ENCODE peak calls at places on chromosomes 1 and 21, in nine cellular contexts. C is activated naive CD8-positive, alpha-beta T cell treated with anti-CD3 and anti-CD28 coated beads, Interleukin-2, amount 50 U/mL, for 24 hours; W is amniotic epithelial cell; U is fibroblast of lung; P is Peyer's patch; Z is NCI-H1436; M is cardiac muscle cell; G is left ventricle myocardium superior; L is A172. H is an unnamed sample.

GRCh38 chr1:172172267-172172880 is 248.1 kb upstream of the C1orf105 start:
- DNase-seq in C (no peak), W (peak; percentile 93), U (peak; percentile 77), P (no peak), Z (no peak), M (no peak), G (no peak), L (peak; percentile 39), H (no peak)

GRCh38 chr1:8344893-8345507 is 27.1 kb downstream of the SLC45A1 start:
- DNase-seq in C (no peak), W (no peak), U (no peak), P (no peak), Z (no peak), M (no peak), G (no peak), L (no peak), H (no peak)

GRCh38 chr1:169550294-169550693 is 36.0 kb downstream of the F5 start:
- DNase-seq in C (no peak), W (peak; percentile 38), U (peak; percentile 55), P (no peak), Z (peak; percentile 26), M (peak; percentile 53), G (no peak), L (peak; percentile 67), H (peak; percentile 32)

GRCh38 chr1:180953291-180953747 is 40.6 kb downstream of the KIAA1614 start:
- DNase-seq in C (no peak), W (no peak), U (no peak), P (no peak), Z (no peak), M (no peak), G (no peak), L (no peak), H (no peak)

GRCh38 chr1:239545466-239545865 is 159.1 kb downstream of the CHRM3 start:
- DNase-seq in C (no peak), W (no peak), U (no peak), P (no peak), Z (no peak), M (no peak), G (no peak), L (peak; percentile 51), H (no peak)

GRCh38 chr21:14846619-14847018 is 218.2 kb downstream of the NRIP1 start:
- DNase-seq in C (no peak), W (no peak), U (no peak), P (no peak), Z (no peak), M (no peak), G (no peak), L (no peak), H (no peak)

GRCh38 chr1:90391116-90391515 is 326.0 kb downstream of the BARHL2 start:
- DNase-seq in C (no peak), W (peak; percentile 13), U (no peak), P (no peak), Z (no peak), M (no peak), G (no peak), L (peak; percentile 13), H (no peak)

GRCh38 chr1:22612657-22613056 is 23.8 kb upstream of the C1QA start:
- DNase-seq in C (no peak), W (no peak), U (no peak), P (no peak), Z (no peak), M (no peak), G (no peak), L (no peak), H (peak; percentile 6)

GRCh38 chr1:3186526-3186921 is 117.5 kb downstream of the PRDM16 start:
- DNase-seq in C (no peak), W (no peak), U (peak; percentile 11), P (peak; percentile 69), Z (no peak), M (no peak), G (peak; percentile 85), L (peak; percentile 23), H (no peak)

GRCh38 chr1:234397732-234398131 is 24.5 kb downstream of the COA6 start:
- DNase-seq in C (no peak), W (no peak), U (no peak), P (no peak), Z (no peak), M (no peak), G (no peak), L (no peak), H (no peak)

GRCh38 chr21:43585924-43586411 is 73.3 kb downstream of the HSF2BP start:
- DNase-seq in C (no peak), W (peak; percentile 100), U (peak; percentile 98), P (no peak), Z (no peak), M (peak; percentile 35), G (no peak), L (peak; percentile 100), H (no peak)

GRCh38 chr1:230080834-230081233 is 13.8 kb downstream of the GALNT2 start:
- DNase-seq in C (no peak), W (no peak), U (no peak), P (peak; percentile 30), Z (no peak), M (peak; percentile 61), G (peak; percentile 83), L (no peak), H (no peak)

GRCh38 chr1:176866011-176866410 is 298.5 kb downstream of the ASTN1 start:
- DNase-seq in C (no peak), W (no peak), U (no peak), P (no peak), Z (no peak), M (no peak), G (no peak), L (no peak), H (no peak)

GRCh38 chr1:10648689-10649483 is 147.6 kb downstream of the CASZ1 start:
- DNase-seq in C (no peak), W (peak; percentile 4), U (no peak), P (no peak), Z (no peak), M (peak; percentile 49), G (no peak), L (no peak), H (no peak)

GRCh38 chr1:234242091-234242490 is 131.2 kb upstream of the COA6 start:
- DNase-seq in C (no peak), W (no peak), U (no peak), P (no peak), Z (no peak), M (no peak), G (no peak), L (no peak), H (no peak)

GRCh38 chr1:215833936-215834729 is 267.0 kb downstream of the KCTD3 start:
- DNase-seq in C (no peak), W (peak; percentile 60), U (peak; percentile 63), P (no peak), Z (no peak), M (no peak), G (no peak), L (peak; percentile 51), H (no peak)

GRCh38 chr1:202807367-202807925 is 775 bp downstream of the KDM5B start:
- DNase-seq in C (peak; percentile 45), W (peak; percentile 42), U (peak; percentile 37), P (peak; percentile 54), Z (peak; percentile 34), M (peak; percentile 33), G (peak; percentile 45), L (peak; percentile 44), H (no peak)

GRCh38 chr1:53375440-53375839 is 47.6 kb upstream of the LRP8 start:
- DNase-seq in C (no peak), W (no peak), U (no peak), P (peak; percentile 30), Z (no peak), M (no peak), G (no peak), L (no peak), H (no peak)

H was measured in NCI-H748 treated with DMSO at 0.1 percent for 48 hours.